ENCODE peak calls at places on chromosomes 6 and 20, in four cellular contexts. One of them, this sample, is unnamed.
A peak's percentile ranks its signal among the peaks of the same experiment; 100 is the strongest.

GRCh38 chr6:33215761-33216649 is 7.7 kb downstream of the RING1 start:
- DNase-seq in lung: no peak
- DNase-seq in pancreas: no peak
- DNase-seq in left ventricle myocardium inferior: no peak
- DNase-seq in this sample: no peak

GRCh38 chr6:29656157-29656556 is 735 bp upstream of the MOG start:
- DNase-seq in pancreas: no peak
- DNase-seq in left ventricle myocardium inferior: peak; percentile 32
- DNase-seq in lung: no peak
- DNase-seq in this sample: no peak

GRCh38 chr6:157650261-157650640 is 172.8 kb upstream of the SNX9 start:
- DNase-seq in left ventricle myocardium inferior: peak; percentile 51
- DNase-seq in pancreas: no peak
- DNase-seq in lung: no peak
- DNase-seq in this sample: peak; percentile 48

GRCh38 chr6:33684428-33684896 is 27.0 kb downstream of the UQCC2 start:
- DNase-seq in left ventricle myocardium inferior: no peak
- DNase-seq in pancreas: no peak
- DNase-seq in lung: no peak
- DNase-seq in this sample: no peak

GRCh38 chr20:31606928-31607639 is 2.0 kb downstream of the ID1 start:
- DNase-seq in pancreas: no peak
- DNase-seq in left ventricle myocardium inferior: no peak
- DNase-seq in lung: peak; percentile 39
- DNase-seq in this sample: peak; percentile 34

GRCh38 chr6:97195117-97195516 is 87.9 kb downstream of the MMS22L start:
- DNase-seq in pancreas: no peak
- DNase-seq in lung: no peak
- DNase-seq in left ventricle myocardium inferior: no peak
- DNase-seq in this sample: peak; percentile 8

GRCh38 chr6:37765182-37765780 is 54.2 kb upstream of the ZFAND3 start:
- DNase-seq in lung: no peak
- DNase-seq in pancreas: no peak
- DNase-seq in left ventricle myocardium inferior: no peak
- DNase-seq in this sample: no peak

GRCh38 chr6:30355281-30355680 is 10.3 kb downstream of the RPP21 start:
- DNase-seq in lung: no peak
- DNase-seq in left ventricle myocardium inferior: no peak
- DNase-seq in pancreas: no peak
- DNase-seq in this sample: no peak

GRCh38 chr6:81933089-81933488 is 180.6 kb upstream of the TENT5A start:
- DNase-seq in lung: no peak
- DNase-seq in pancreas: no peak
- DNase-seq in left ventricle myocardium inferior: no peak
- DNase-seq in this sample: no peak

GRCh38 chr6:34115396-34116314 is 30.2 kb downstream of the GRM4 start:
- DNase-seq in pancreas: no peak
- DNase-seq in lung: no peak
- DNase-seq in left ventricle myocardium inferior: no peak
- DNase-seq in this sample: peak; percentile 9

GRCh38 chr6:169866668-169867521 is 115.5 kb downstream of the ERMARD start:
- DNase-seq in lung: no peak
- DNase-seq in left ventricle myocardium inferior: no peak
- DNase-seq in pancreas: no peak
- DNase-seq in this sample: no peak

GRCh38 chr20:53360815-53361214 is 232.8 kb downstream of the ZNF217 start:
- DNase-seq in lung: no peak
- DNase-seq in pancreas: no peak
- DNase-seq in left ventricle myocardium inferior: no peak
- DNase-seq in this sample: no peak

GRCh38 chr6:15389079-15389758 is 143.3 kb downstream of the JARID2 start:
- DNase-seq in left ventricle myocardium inferior: no peak
- DNase-seq in pancreas: no peak
- DNase-seq in lung: no peak
- DNase-seq in this sample: peak; percentile 21

GRCh38 chr6:73675466-73676098 is 20.4 kb upstream of the CD109 start:
- DNase-seq in lung: peak; percentile 80
- DNase-seq in left ventricle myocardium inferior: peak; percentile 46
- DNase-seq in pancreas: peak; percentile 62
- DNase-seq in this sample: peak; percentile 51

GRCh38 chr20:55057779-55058415 is 582.5 kb downstream of the DOK5 start:
- DNase-seq in pancreas: no peak
- DNase-seq in left ventricle myocardium inferior: no peak
- DNase-seq in lung: no peak
- DNase-seq in this sample: no peak

GRCh38 chr6:7053125-7053784 is 54.5 kb upstream of the RREB1 start:
- DNase-seq in lung: no peak
- DNase-seq in pancreas: no peak
- DNase-seq in left ventricle myocardium inferior: no peak
- DNase-seq in this sample: no peak

GRCh38 chr20:49345538-49345937 is 67.7 kb upstream of the ZNFX1 start:
- DNase-seq in lung: no peak
- DNase-seq in pancreas: peak; percentile 33
- DNase-seq in left ventricle myocardium inferior: peak; percentile 37
- DNase-seq in this sample: no peak

GRCh38 chr20:14838663-14839650 is 501.5 kb upstream of the FLRT3 start:
- DNase-seq in lung: no peak
- DNase-seq in left ventricle myocardium inferior: no peak
- DNase-seq in pancreas: no peak
- DNase-seq in this sample: no peak

GRCh38 chr6:116385462-116385807 is 14.7 kb downstream of the DSE start:
- DNase-seq in lung: no peak
- DNase-seq in pancreas: no peak
- DNase-seq in left ventricle myocardium inferior: no peak
- DNase-seq in this sample: peak; percentile 33

GRCh38 chr6:169895000-169895759 is 143.8 kb downstream of the ERMARD start:
- DNase-seq in lung: no peak
- DNase-seq in pancreas: no peak
- DNase-seq in left ventricle myocardium inferior: no peak
- DNase-seq in this sample: no peak

GRCh38 chr20:56440346-56441007 is 27.9 kb upstream of the RTF2 start:
- DNase-seq in left ventricle myocardium inferior: no peak
- DNase-seq in lung: no peak
- DNase-seq in pancreas: no peak
- DNase-seq in this sample: no peak

GRCh38 chr6:82216549-82216948 is 31.0 kb downstream of the IBTK start:
- DNase-seq in pancreas: no peak
- DNase-seq in lung: no peak
- DNase-seq in left ventricle myocardium inferior: no peak
- DNase-seq in this sample: no peak

GRCh38 chr6:83430606-83431544 is at the start of gene ME1:
- DNase-seq in lung: peak; percentile 82
- DNase-seq in pancreas: peak; percentile 81
- DNase-seq in left ventricle myocardium inferior: peak; percentile 79
- DNase-seq in this sample: peak; percentile 68

GRCh38 chr6:54267798-54268197 is 40.4 kb upstream of the TINAG start:
- DNase-seq in lung: peak; percentile 33
- DNase-seq in pancreas: no peak
- DNase-seq in left ventricle myocardium inferior: no peak
- DNase-seq in this sample: no peak

GRCh38 chr6:38460216-38460615 is 179.5 kb downstream of the BTBD9 start:
- DNase-seq in lung: no peak
- DNase-seq in pancreas: no peak
- DNase-seq in left ventricle myocardium inferior: no peak
- DNase-seq in this sample: no peak

GRCh38 chr20:62487564-62488086 is 11.8 kb upstream of the GATA5 start:
- DNase-seq in lung: no peak
- DNase-seq in left ventricle myocardium inferior: no peak
- DNase-seq in pancreas: peak; percentile 60
- DNase-seq in this sample: peak; percentile 44

GRCh38 chr6:168038576-168039140 is 40.4 kb downstream of the FRMD1 start:
- DNase-seq in left ventricle myocardium inferior: no peak
- DNase-seq in lung: no peak
- DNase-seq in pancreas: no peak
- DNase-seq in this sample: no peak

GRCh38 chr20:48181536-48181935 is 396.3 kb upstream of the SULF2 start:
- DNase-seq in left ventricle myocardium inferior: no peak
- DNase-seq in lung: no peak
- DNase-seq in pancreas: no peak
- DNase-seq in this sample: no peak

GRCh38 chr6:79964607-79965081 is 17.3 kb upstream of the ELOVL4 start:
- DNase-seq in lung: no peak
- DNase-seq in left ventricle myocardium inferior: no peak
- DNase-seq in pancreas: no peak
- DNase-seq in this sample: no peak

GRCh38 chr6:135633573-135633972 is 136.0 kb upstream of the AHI1 start:
- DNase-seq in pancreas: no peak
- DNase-seq in lung: no peak
- DNase-seq in left ventricle myocardium inferior: no peak
- DNase-seq in this sample: no peak

GRCh38 chr6:149125309-149125708 is 192.2 kb upstream of the TAB2 start:
- DNase-seq in left ventricle myocardium inferior: no peak
- DNase-seq in pancreas: no peak
- DNase-seq in lung: no peak
- DNase-seq in this sample: no peak

GRCh38 chr6:31897612-31898199 is at the start of gene EHMT2:
- DNase-seq in lung: peak; percentile 85
- DNase-seq in left ventricle myocardium inferior: peak; percentile 84
- DNase-seq in pancreas: peak; percentile 87
- DNase-seq in this sample: peak; percentile 85

GRCh38 chr6:125868996-125869395 is 78.2 kb downstream of the NCOA7 start:
- DNase-seq in pancreas: peak; percentile 53
- DNase-seq in left ventricle myocardium inferior: peak; percentile 78
- DNase-seq in lung: no peak
- DNase-seq in this sample: peak; percentile 63

GRCh38 chr6:125869427-125869826 is 78.7 kb downstream of the NCOA7 start:
- DNase-seq in left ventricle myocardium inferior: peak; percentile 21
- DNase-seq in lung: no peak
- DNase-seq in pancreas: peak; percentile 43
- DNase-seq in this sample: peak; percentile 9

GRCh38 chr6:125866433-125866832 is 75.7 kb downstream of the NCOA7 start:
- DNase-seq in left ventricle myocardium inferior: no peak
- DNase-seq in lung: no peak
- DNase-seq in pancreas: no peak
- DNase-seq in this sample: no peak

GRCh38 chr6:125868252-125868651 is 77.5 kb downstream of the NCOA7 start:
- DNase-seq in lung: no peak
- DNase-seq in pancreas: no peak
- DNase-seq in left ventricle myocardium inferior: no peak
- DNase-seq in this sample: no peak

GRCh38 chr6:125867483-125867935 is 76.7 kb downstream of the NCOA7 start:
- DNase-seq in left ventricle myocardium inferior: no peak
- DNase-seq in pancreas: no peak
- DNase-seq in lung: peak; percentile 45
- DNase-seq in this sample: no peak
- H3K4me1 ChIP-seq in left ventricle myocardium inferior: peaks cover 30% of the 10 kb centered on the region
- H3K4me1 ChIP-seq in pancreas: peaks cover 11% of the 10 kb centered on the region
- H3K4me1 ChIP-seq in lung: peaks cover 3% of the 10 kb centered on the region
- H3K4me1 ChIP-seq in this sample: peaks cover 13% of the 10 kb centered on the region

GRCh38 chr6:162727347-162728176 is at the start of the genes PACRG and PRKN:
- DNase-seq in lung: peak; percentile 98
- DNase-seq in left ventricle myocardium inferior: peak; percentile 99
- DNase-seq in pancreas: peak; percentile 100
- DNase-seq in this sample: peak; percentile 99

GRCh38 chr6:162719528-162719927 is 8.0 kb downstream of the PRKN start:
- DNase-seq in left ventricle myocardium inferior: no peak
- DNase-seq in pancreas: no peak
- DNase-seq in lung: no peak
- DNase-seq in this sample: no peak

GRCh38 chr6:162721404-162721687 is 6.2 kb downstream of the PRKN start:
- DNase-seq in pancreas: no peak
- DNase-seq in left ventricle myocardium inferior: no peak
- DNase-seq in lung: no peak
- DNase-seq in this sample: no peak

GRCh38 chr6:162726997-162727346 is 594 bp downstream of the PRKN start:
- DNase-seq in pancreas: no peak
- DNase-seq in left ventricle myocardium inferior: no peak
- DNase-seq in lung: no peak
- DNase-seq in this sample: no peak

GRCh38 chr6:162722633-162723032 is 4.9 kb downstream of the PRKN start:
- DNase-seq in left ventricle myocardium inferior: no peak
- DNase-seq in lung: no peak
- DNase-seq in pancreas: no peak
- DNase-seq in this sample: no peak
- H3K4me3 ChIP-seq in left ventricle myocardium inferior: no peak overlapping the region
- H3K4me3 ChIP-seq in lung: no peak overlapping the region
- H3K4me3 ChIP-seq in pancreas: no peak overlapping the region
- H3K4me3 ChIP-seq in this sample: no peak overlapping the region

DNA sequence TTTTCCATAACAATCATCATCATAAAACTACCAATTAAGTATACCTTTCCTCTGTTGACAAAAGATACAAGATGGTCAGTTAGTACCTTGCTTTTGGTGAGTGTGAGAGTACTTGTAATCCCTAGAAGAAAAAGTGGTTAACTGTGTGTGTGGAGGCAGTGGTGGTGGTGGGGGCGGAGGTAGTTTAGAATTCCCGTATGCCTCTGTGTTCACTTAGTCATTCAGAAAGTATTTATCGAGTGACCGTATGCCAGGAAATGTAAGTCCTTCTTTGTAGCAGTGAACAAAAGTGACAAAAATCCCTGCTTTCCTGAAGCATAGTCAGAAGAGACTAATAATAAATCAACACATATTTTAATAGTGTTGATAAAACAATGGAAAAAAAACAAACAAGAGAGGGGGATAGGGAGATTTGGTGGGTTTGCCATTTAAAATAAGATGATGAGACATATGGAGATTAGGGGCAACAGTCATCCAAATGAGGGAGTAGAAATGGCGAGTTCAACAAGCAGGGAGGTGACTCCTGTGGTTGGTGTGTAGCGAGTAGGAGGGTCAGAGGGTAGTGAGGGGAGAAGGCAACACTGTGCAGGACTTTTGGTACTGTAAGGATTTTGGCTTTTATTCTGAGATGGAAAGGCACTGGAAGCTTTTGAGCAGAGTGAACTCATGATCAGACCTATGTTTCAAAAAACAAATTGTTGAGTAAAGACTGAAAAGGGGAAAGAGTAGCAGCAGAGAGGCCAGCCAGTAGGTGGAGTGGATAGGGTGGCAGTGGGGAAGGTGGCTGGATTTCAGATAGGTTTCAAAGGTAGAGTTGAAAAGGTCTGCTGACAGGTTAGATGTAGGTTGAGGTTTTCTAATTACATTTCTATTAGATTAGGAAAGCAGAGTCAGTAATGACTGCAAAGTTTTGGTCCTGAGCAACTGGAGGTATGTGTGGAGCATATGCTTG is 40.3 kb upstream of the SIM1 start:
- DNase-seq in lung: no peak
- DNase-seq in pancreas: no peak
- DNase-seq in left ventricle myocardium inferior: no peak
- DNase-seq in this sample: no peak
- TF ChIP-seq CTCF in lung: no peak
- TF ChIP-seq CTCF in pancreas: no peak
- TF ChIP-seq CTCF in left ventricle myocardium inferior: no peak
- TF ChIP-seq CTCF in this sample: no peak

GRCh38 chr20:63854766-63855362 is 6.4 kb upstream of the ABHD16B start:
- DNase-seq in left ventricle myocardium inferior: peak; percentile 81
- DNase-seq in pancreas: peak; percentile 33
- DNase-seq in lung: no peak
- DNase-seq in this sample: peak; percentile 81
- H3K4me1 ChIP-seq in left ventricle myocardium inferior: peaks cover 74% of the 10 kb centered on the region
- H3K4me1 ChIP-seq in pancreas: no peaks in the 10 kb centered on the region
- H3K4me1 ChIP-seq in lung: peaks cover 7% of the 10 kb centered on the region
- H3K4me1 ChIP-seq in this sample: peaks cover 38% of the 10 kb centered on the region

GRCh38 chr6:112304680-112305079 is 42.5 kb upstream of the RFPL4B start:
- DNase-seq in lung: no peak
- DNase-seq in left ventricle myocardium inferior: no peak
- DNase-seq in pancreas: no peak
- DNase-seq in this sample: no peak
- H3K4me3 ChIP-seq in lung: no peak overlapping the region
- H3K4me3 ChIP-seq in left ventricle myocardium inferior: no peak overlapping the region
- H3K4me3 ChIP-seq in pancreas: no peak overlapping the region
- H3K4me3 ChIP-seq in this sample: no peak overlapping the region

GRCh38 chr20:41889125-41889870 is 271.1 kb upstream of the CHD6 start:
- DNase-seq in left ventricle myocardium inferior: no peak
- DNase-seq in pancreas: no peak
- DNase-seq in lung: no peak
- DNase-seq in this sample: no peak
- TF ChIP-seq CTCF in left ventricle myocardium inferior: peak; percentile 27
- TF ChIP-seq CTCF in pancreas: no peak
- TF ChIP-seq CTCF in lung: no peak
- TF ChIP-seq CTCF in this sample: peak; percentile 34